ENCODE peak calls at places on chromosomes 13 and 19, in nine cellular contexts. Q is neural progenitor cell, L is cardiac fibroblast, I is esophagus muscularis mucosa, S is uterus, D is left ventricle myocardium inferior, X is fibroblast of lung, B is body of pancreas, Z is epithelial cell of esophagus. T is an unnamed sample.

GRCh38 chr19:28171983-28172382 is 1041.0 kb downstream of the UQCRFS1 start:
- DNase-seq in Q (no peak), L (no peak), I (no peak), S (no peak), D (no peak), X (no peak), B (no peak), Z (no peak), T (no peak)

GRCh38 chr13:21133077-21133476 is 43.3 kb downstream of the SKA3 start:
- DNase-seq in Q (no peak), L (no peak), I (no peak), S (no peak), D (no peak), X (no peak), B (no peak), Z (no peak), T (no peak)

GRCh38 chr19:49149652-49150105 is 5.5 kb downstream of the HRC start:
- DNase-seq in Q (peak; percentile 92), L (peak; percentile 87), I (no peak), S (peak; percentile 72), D (peak; percentile 61), X (peak; percentile 87), B (peak; percentile 75), Z (peak; percentile 76), T (no peak)

GRCh38 chr13:28536371-28536770 is 41.4 kb upstream of the FLT1 start:
- DNase-seq in Q (no peak), L (no peak), I (no peak), S (no peak), D (no peak), X (no peak), B (no peak), Z (no peak), T (no peak)

GRCh38 chr19:29587518-29587986 is 18.5 kb upstream of the POP4 start:
- DNase-seq in Q (no peak), L (peak; percentile 22), I (no peak), S (no peak), D (no peak), X (no peak), B (no peak), Z (peak; percentile 21), T (no peak)

GRCh38 chr19:36213793-36214387 is 575 bp downstream of the ZNF565 start:
- DNase-seq in Q (no peak), L (no peak), I (no peak), S (no peak), D (no peak), X (peak; percentile 4), B (no peak), Z (peak; percentile 49), T (no peak)

GRCh38 chr13:113802090-113802531 is 43.1 kb downstream of the TMEM255B start:
- DNase-seq in Q (peak; percentile 67), L (peak; percentile 67), I (no peak), S (peak; percentile 71), D (peak; percentile 61), X (peak; percentile 83), B (no peak), Z (peak; percentile 29), T (peak; percentile 74)

GRCh38 chr13:33541962-33542308 is 256.4 kb upstream of the STARD13 start:
- DNase-seq in Q (no peak), L (no peak), I (no peak), S (no peak), D (no peak), X (no peak), B (no peak), Z (no peak), T (no peak)

GRCh38 chr19:1904385-1905070 is 671 bp upstream of the ADAT3 start:
- DNase-seq in Q (peak; percentile 84), L (no peak), I (no peak), S (peak; percentile 55), D (no peak), X (no peak), B (peak; percentile 82), Z (peak; percentile 98), T (no peak)

GRCh38 chr13:59746291-59746962 is 417.3 kb downstream of the DIAPH3 start:
- DNase-seq in Q (no peak), L (peak; percentile 75), I (no peak), S (no peak), D (no peak), X (peak; percentile 18), B (no peak), Z (peak; percentile 49), T (no peak)

GRCh38 chr19:40689339-40690049 is 957 bp downstream of the NUMBL start:
- DNase-seq in Q (peak; percentile 51), L (peak; percentile 15), I (no peak), S (no peak), D (peak; percentile 46), X (peak; percentile 21), B (no peak), Z (peak; percentile 25), T (peak; percentile 83)

GRCh38 chr19:17965370-17966114 is 1.4 kb upstream of the KCNN1 start:
- DNase-seq in Q (peak; percentile 36), L (no peak), I (no peak), S (no peak), D (no peak), X (no peak), B (no peak), Z (no peak), T (no peak)

GRCh38 chr13:52968074-52968700 is 60.4 kb upstream of the OLFM4 start:
- DNase-seq in Q (peak; percentile 92), L (peak; percentile 72), I (no peak), S (peak; percentile 31), D (peak; percentile 60), X (peak; percentile 52), B (peak; percentile 88), Z (peak; percentile 85), T (peak; percentile 89)

GRCh38 chr13:52642131-52642530 is at the start of gene HNRNPA1L2:
- DNase-seq in Q (no peak), L (no peak), I (no peak), S (no peak), D (no peak), X (no peak), B (no peak), Z (no peak), T (no peak)

GRCh38 chr13:26695360-26695705 is 65.3 kb downstream of the GPR12 start:
- DNase-seq in Q (no peak), L (no peak), I (peak; percentile 87), S (no peak), D (no peak), X (no peak), B (no peak), Z (no peak), T (no peak)

GRCh38 chr19:5801796-5802616 is 2.9 kb upstream of the NRTN start:
- DNase-seq in Q (peak; percentile 91), L (no peak), I (no peak), S (no peak), D (no peak), X (peak; percentile 23), B (no peak), Z (no peak), T (no peak)

GRCh38 chr13:94169783-94170513 is 309.5 kb downstream of the DCT start:
- DNase-seq in Q (peak; percentile 25), L (no peak), I (no peak), S (no peak), D (no peak), X (no peak), B (no peak), Z (no peak), T (no peak)

GRCh38 chr19:22610121-22610520 is 24.0 kb upstream of the ZNF492 start:
- DNase-seq in Q (no peak), L (no peak), I (no peak), S (no peak), D (no peak), X (no peak), B (no peak), Z (no peak), T (no peak)